ENCODE peak calls at places on chromosomes 12 and 14, in six cellular contexts. A is astrocyte of the cerebellum, T is MM.1S, U is tibial artery, D is AG04450, E is AG04449. X is an unnamed sample.
A peak's percentile ranks its signal among the peaks of the same experiment; 100 is the strongest.

GRCh38 chr12:132364348-132364902 is 35.0 kb upstream of the GALNT9 start:
- DNase-seq in T (no peak), U (no peak), A (no peak), D (no peak), E (no peak), X (no peak)

GRCh38 chr12:53413485-53414215 is 10.0 kb upstream of the AMHR2 start:
- DNase-seq in U (no peak), T (no peak), D (no peak), A (no peak), E (no peak), X (no peak)

GRCh38 chr12:98838282-98838681 is 193.2 kb downstream of the APAF1 start:
- DNase-seq in A (peak; percentile 32), U (no peak), D (no peak), E (no peak), T (no peak), X (no peak)

GRCh38 chr12:132471011-132471857 is 18.7 kb upstream of the FBRSL1 start:
- DNase-seq in D (no peak), E (no peak), U (no peak), T (no peak), A (no peak), X (no peak)

GRCh38 chr12:75364918-75365317 is 26.0 kb upstream of the GLIPR1L2 start:
- DNase-seq in A (no peak), E (no peak), D (no peak), T (no peak), U (no peak), X (peak; percentile 63)

GRCh38 chr12:105235299-105235746 is 651 bp downstream of the APPL2 start:
- DNase-seq in U (no peak), A (no peak), D (no peak), E (no peak), T (peak; percentile 14), X (no peak)

GRCh38 chr14:100494645-100495044 is 92.6 kb downstream of the BEGAIN start:
- DNase-seq in A (no peak), E (no peak), U (no peak), T (no peak), D (no peak), X (no peak)

GRCh38 chr12:50923361-50924130 is 28.8 kb upstream of the HIGD1C start:
- DNase-seq in D (no peak), T (no peak), U (peak; percentile 25), E (no peak), A (no peak), X (no peak)

GRCh38 chr12:105843989-105844768 is 294.6 kb downstream of the NUAK1 start:
- DNase-seq in E (peak; percentile 17), A (no peak), T (no peak), U (no peak), D (peak; percentile 15), X (peak; percentile 37)

DNA sequence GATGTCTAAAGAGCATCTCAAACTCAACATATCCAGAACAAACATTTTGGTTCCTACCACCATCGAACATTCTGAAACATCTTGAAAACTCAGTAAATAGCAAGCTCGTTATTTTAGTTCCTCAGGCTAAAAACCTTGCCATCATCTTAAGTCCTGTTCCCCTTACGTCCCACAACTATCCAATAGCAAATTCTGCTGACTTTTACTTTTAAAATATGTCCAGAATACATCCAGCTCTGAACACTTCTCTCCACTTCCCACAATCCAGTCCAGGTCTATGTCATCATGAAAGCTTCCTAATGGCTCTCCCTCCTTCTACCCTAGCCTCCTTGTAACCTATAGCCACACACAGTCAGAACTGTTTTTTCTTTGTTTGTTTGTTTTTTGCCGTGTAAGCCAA is 279.9 kb downstream of the IPO8 start:
- DNase-seq in D (no peak), A (no peak), T (no peak), E (no peak), U (no peak), X (no peak)
- H3K4me3 ChIP-seq in D (no peak overlapping the region), A (no peak overlapping the region), T (no peak overlapping the region), E (no peak overlapping the region), U (no peak overlapping the region), X (no peak overlapping the region)

GRCh38 chr14:105774001-105774400 is 247.6 kb downstream of the TMEM121 start:
- DNase-seq in E (no peak), A (no peak), U (no peak), T (no peak), D (no peak), X (no peak)
- TF ChIP-seq CTCF in E (no peak), A (no peak), U (no peak), T (no peak), D (no peak), X (no peak)

DNA sequence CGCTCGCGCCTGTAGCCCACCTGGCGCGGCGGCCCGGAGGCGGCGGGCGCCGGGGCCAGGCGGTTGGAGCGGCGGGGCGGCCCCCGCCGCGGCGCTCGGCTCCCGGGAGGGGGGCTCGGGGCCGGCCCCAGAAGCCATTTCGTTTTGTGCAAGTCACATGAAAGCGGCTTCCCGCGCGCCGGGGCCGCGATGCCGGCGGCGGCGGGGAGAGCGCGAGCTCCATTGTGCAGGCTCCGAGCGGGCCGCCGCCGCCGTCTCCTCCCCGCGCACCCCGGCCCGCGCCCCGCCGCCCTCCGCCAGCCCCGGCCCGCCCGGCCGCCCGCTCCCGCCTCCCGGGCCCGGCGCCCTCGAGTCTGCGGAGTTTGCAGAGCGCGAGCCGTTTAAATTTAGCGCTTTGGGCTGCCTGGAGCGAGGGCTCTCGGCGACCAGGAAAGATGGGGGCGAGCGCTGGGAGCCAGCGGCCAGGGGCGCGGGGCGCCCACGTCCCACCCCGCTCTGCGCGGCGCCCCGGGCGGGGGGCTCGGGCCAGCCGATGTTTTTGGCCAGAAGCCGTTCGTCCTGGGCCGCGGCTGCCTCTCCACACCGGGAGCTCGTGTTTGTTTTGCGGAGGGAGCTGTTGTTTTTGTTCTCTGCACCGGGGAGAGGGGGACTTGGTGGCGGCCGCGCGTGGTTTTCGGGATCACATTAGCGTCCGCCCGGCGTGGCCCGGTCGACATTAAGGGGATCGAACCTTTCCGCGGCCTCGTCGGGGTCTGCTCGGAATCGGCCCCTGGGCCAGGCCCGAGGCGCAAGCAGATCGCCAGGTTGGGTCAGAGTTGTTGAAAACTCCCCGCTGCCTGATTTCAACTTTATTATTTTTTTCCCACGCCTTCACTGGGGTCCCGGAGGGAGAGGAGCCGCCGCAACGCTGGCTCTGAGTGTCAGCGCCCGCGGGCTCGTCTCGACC is 982 bp downstream of the BCL7A start:
- DNase-seq in T (no peak), E (no peak), D (no peak), U (no peak), A (no peak), X (no peak)
- H3K4me3 ChIP-seq in T (peak overlapping the region; percentile 12), E (peak overlapping the region; percentile 60), D (peak overlapping the region; percentile 62), U (peak overlapping the region; percentile 70), A (peak overlapping the region; percentile 51), X (peak overlapping the region; percentile 54)

DNA sequence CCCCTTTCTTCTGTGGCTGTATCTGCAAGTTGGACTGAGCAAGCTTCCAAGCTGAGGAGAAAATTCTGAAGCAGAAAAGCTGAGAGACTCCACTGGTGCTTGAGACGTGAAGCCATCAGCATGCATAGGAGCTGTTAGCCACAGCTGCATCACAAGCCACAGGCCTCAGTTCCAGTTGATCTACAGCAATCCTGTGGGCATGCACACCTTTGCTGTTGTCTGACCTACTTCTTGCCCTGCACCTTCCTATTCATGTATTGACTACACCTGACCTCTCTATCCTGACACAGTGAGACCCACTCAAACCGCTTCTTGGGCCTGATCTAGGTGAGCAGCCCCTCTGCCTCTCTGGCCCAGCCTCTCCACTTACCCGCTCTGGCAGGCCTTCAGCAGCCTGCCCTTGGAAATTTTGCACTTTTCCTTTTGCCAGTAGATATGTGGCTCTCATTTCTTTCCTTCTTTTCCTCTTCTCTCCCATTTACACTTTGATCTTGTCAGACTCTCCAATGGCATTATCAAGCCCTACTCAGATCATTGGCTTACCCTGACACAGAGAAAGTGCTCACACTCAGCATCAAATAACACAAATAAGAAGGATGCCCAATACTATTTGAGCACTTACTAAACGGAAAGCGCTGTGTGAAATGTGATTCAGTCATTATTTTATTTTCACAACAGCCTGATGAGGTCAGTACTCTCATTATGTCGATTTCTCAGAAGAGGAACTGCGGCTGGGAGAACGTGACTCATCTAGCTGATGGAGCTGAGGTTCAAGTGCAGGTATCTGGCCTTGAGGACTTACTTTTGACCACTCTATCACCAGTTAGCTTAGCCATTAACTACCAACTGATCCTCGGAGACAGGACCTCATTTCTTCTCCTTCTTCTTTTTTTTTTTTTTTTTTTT is 21.9 kb upstream of the PTGR2 start:
- DNase-seq in D (peak; percentile 23), T (no peak), E (peak; percentile 40), A (peak; percentile 87), U (no peak), X (peak; percentile 52)
- TF ChIP-seq CTCF in D (no peak), T (no peak), E (no peak), A (no peak), U (no peak), X (no peak)

GRCh38 chr14:64707661-64708060 is 3.4 kb downstream of the PLEKHG3 start:
- DNase-seq in T (no peak), D (peak; percentile 53), U (peak; percentile 17), E (peak; percentile 59), A (peak; percentile 70), X (peak; percentile 31)
- H3K4me3 ChIP-seq in T (no peak overlapping the region), D (no peak overlapping the region), U (peak overlapping the region; percentile 88), E (no peak overlapping the region), A (no peak overlapping the region), X (no peak overlapping the region)

DNA sequence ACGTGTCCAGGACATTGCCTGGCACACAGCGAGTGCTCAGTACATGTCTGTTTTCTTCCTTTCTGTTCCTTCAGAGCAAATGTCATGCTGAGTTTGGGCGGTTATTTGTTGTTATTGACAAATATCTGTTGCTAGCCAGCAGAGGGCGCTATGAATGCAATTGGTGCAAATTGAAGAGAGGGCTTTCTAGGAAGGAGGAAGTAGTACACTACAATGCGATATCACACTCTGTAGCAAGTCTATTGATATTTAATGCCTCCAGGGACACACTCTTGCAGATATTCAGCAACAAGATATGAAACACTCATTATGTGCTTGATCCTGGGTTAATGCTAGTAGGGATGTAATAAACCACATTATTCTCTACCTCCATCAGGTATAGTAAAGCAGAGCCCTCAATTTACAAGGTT is 267.3 kb upstream of the SRRM4 start:
- DNase-seq in U (no peak), T (peak; percentile 38), E (no peak), A (no peak), D (no peak), X (no peak)
- TF ChIP-seq CTCF in U (no peak), T (peak; percentile 40), E (no peak), A (no peak), D (peak; percentile 5), X (no peak)

GRCh38 chr14:75427126-75427481 is 718 bp upstream of the JDP2 start:
- DNase-seq in D (no peak), E (no peak), U (no peak), A (no peak), T (no peak), X (no peak)
- H3K4me3 ChIP-seq in D (peak overlapping the region; percentile 79), E (peak overlapping the region; percentile 77), U (peak overlapping the region; percentile 63), A (peak overlapping the region; percentile 70), T (peak overlapping the region; percentile 60), X (peak overlapping the region; percentile 61)